ENCODE peak calls at places on chromosomes 11 and 22, in seven cellular contexts. F is IMR-90, M is H9, K is mesenchymal stem cell, I is mesendoderm, W is trophoblast cell, H is H1. R is an unnamed sample.

GRCh38 chr22:47449508-47450270 is 687.2 kb downstream of the TBC1D22A start:
- DNase-seq in W (no peak), K (no peak), H (no peak), I (no peak), M (no peak), F (no peak), R (no peak)

GRCh38 chr11:125293596-125293995 is 129.0 kb downstream of the PKNOX2 start:
- DNase-seq in I (no peak), W (no peak), K (no peak), F (no peak), H (no peak), M (no peak), R (no peak)

GRCh38 chr11:45073575-45074225 is 72.7 kb upstream of the PRDM11 start:
- DNase-seq in H (no peak), W (no peak), K (no peak), F (no peak), M (no peak), I (no peak), R (no peak)

GRCh38 chr11:47417712-47418111 is 8.5 kb downstream of the PSMC3 start:
- DNase-seq in W (no peak), H (no peak), K (no peak), F (no peak), I (no peak), M (no peak), R (no peak)

GRCh38 chr11:44877908-44878459 is 72.7 kb downstream of the TP53I11 start:
- DNase-seq in I (peak; percentile 61), F (no peak), H (no peak), M (no peak), K (peak; percentile 29), W (no peak), R (peak; percentile 73)

GRCh38 chr22:21579474-21579851 is 11.9 kb downstream of the UBE2L3 start:
- DNase-seq in K (no peak), I (no peak), H (no peak), M (no peak), F (no peak), W (no peak), R (no peak)

GRCh38 chr11:104005234-104005855 is 31.1 kb upstream of the DDI1 start:
- DNase-seq in F (peak; percentile 72), W (no peak), K (peak; percentile 50), I (no peak), H (no peak), M (no peak), R (no peak)

GRCh38 chr11:125287467-125288232 is 123.1 kb downstream of the PKNOX2 start:
- DNase-seq in M (no peak), W (no peak), F (peak; percentile 28), I (no peak), K (peak; percentile 29), H (no peak), R (no peak)

GRCh38 chr11:109939176-109939810 is 153.9 kb upstream of the ZC3H12C start:
- DNase-seq in H (no peak), W (peak; percentile 50), F (peak; percentile 84), M (no peak), K (peak; percentile 86), I (peak; percentile 85), R (peak; percentile 40)

GRCh38 chr11:4606231-4607015 is 1.6 kb downstream of the TRIM68 start:
- DNase-seq in I (no peak), W (no peak), M (no peak), F (peak; percentile 8), H (no peak), K (peak; percentile 1), R (no peak)

GRCh38 chr11:110085255-110085838 is 7.8 kb upstream of the ZC3H12C start:
- DNase-seq in I (no peak), K (peak; percentile 39), H (no peak), F (peak; percentile 66), W (no peak), M (no peak), R (no peak)

GRCh38 chr11:133844217-133844616 is 1.1 kb downstream of the SPATA19 start:
- DNase-seq in F (no peak), K (no peak), H (no peak), M (no peak), I (no peak), W (no peak), R (no peak)

GRCh38 chr11:133842053-133842452 is 3.3 kb downstream of the SPATA19 start:
- DNase-seq in M (no peak), I (peak; percentile 63), H (no peak), W (no peak), F (no peak), K (no peak), R (no peak)

GRCh38 chr11:133845413-133845812 is at the start of gene SPATA19:
- DNase-seq in M (no peak), H (no peak), K (no peak), W (no peak), F (no peak), I (no peak), R (no peak)

GRCh38 chr11:133842730-133843129 is 2.6 kb downstream of the SPATA19 start:
- DNase-seq in H (no peak), K (no peak), I (no peak), M (no peak), F (no peak), W (no peak), R (no peak)

DNA sequence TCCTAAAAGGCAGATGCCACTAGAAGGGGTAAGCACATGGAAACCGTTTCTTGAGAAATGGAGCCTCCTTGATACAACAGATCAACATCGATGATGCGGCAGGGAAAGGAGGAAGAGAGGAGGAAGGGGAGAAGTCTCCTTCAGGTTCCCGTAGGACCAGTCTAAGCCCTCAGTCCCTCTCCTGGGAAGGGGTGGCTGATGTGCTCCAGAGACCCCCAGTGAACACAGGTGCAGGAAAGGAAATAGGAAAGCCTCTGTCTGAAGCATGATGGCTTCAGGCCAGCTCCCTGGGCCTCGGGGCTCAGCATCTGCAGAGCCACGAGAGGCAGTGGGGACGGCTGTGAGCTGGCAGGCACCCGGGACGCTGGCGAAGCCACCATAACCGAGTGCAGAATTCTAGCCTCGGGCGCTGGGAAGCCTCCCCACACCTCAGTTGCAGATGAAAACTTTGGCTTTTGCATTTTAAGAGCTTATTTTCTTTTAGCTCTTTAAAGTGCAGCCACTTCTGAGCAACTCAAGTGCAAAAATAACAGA is 1.8 kb downstream of the SPATA19 start:
- DNase-seq in W (no peak), H (no peak), K (no peak), I (no peak), M (no peak), F (no peak), R (no peak)
- H4K8ac ChIP-seq in W (no peak overlapping the region), H (no peak overlapping the region), K (no peak overlapping the region), I (no peak overlapping the region), M (no peak overlapping the region), F (no peak overlapping the region), R (no peak overlapping the region)

GRCh38 chr11:85167471-85167870 is 459.7 kb downstream of the DLG2 start:
- DNase-seq in W (no peak), H (no peak), M (no peak), I (no peak), F (no peak), K (no peak), R (no peak)
- H4K8ac ChIP-seq in W (no peak overlapping the region), H (no peak overlapping the region), M (no peak overlapping the region), I (no peak overlapping the region), F (no peak overlapping the region), K (no peak overlapping the region), R (no peak overlapping the region)

DNA sequence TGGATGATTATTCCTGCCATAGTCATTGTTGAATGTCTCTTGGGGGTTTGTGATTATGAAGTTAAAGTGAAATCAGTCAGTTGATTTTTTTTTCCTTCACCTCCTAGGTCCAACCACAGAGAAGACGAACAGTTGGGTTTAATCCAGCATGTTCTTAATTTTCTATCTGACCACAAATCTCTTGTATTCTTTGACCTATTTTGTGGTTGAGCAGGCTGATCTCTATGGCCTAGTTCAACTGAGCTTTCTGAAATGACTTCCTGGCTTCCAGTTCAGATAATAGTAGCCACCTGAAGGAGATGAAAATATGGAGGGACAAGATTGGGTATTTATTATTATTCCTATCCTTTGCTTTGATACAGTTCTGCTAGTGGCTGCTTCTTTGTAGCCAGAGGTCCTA is 5.2 kb upstream of the OR56A5 start:
- DNase-seq in I (no peak), H (no peak), F (no peak), K (no peak), M (no peak), W (no peak), R (no peak)
- H4K8ac ChIP-seq in I (no peak overlapping the region), H (no peak overlapping the region), F (no peak overlapping the region), K (no peak overlapping the region), M (no peak overlapping the region), W (no peak overlapping the region), R (no peak overlapping the region)

GRCh38 chr11:116175707-116176106 is 597.1 kb downstream of the BUD13 start:
- DNase-seq in H (no peak), M (no peak), F (no peak), W (no peak), I (no peak), K (no peak), R (no peak)

GRCh38 chr11:116177521-116178220 is 595.1 kb downstream of the BUD13 start:
- DNase-seq in F (no peak), W (no peak), K (no peak), H (peak; percentile 43), I (no peak), M (no peak), R (no peak)

GRCh38 chr11:116173946-116174911 is 598.6 kb downstream of the BUD13 start:
- DNase-seq in F (no peak), M (peak; percentile 43), I (peak; percentile 66), K (no peak), W (no peak), H (peak; percentile 57), R (no peak)

GRCh38 chr11:116179346-116179850 is 593.4 kb downstream of the BUD13 start:
- DNase-seq in H (peak; percentile 33), F (no peak), M (no peak), K (no peak), I (no peak), W (no peak), R (no peak)

DNA sequence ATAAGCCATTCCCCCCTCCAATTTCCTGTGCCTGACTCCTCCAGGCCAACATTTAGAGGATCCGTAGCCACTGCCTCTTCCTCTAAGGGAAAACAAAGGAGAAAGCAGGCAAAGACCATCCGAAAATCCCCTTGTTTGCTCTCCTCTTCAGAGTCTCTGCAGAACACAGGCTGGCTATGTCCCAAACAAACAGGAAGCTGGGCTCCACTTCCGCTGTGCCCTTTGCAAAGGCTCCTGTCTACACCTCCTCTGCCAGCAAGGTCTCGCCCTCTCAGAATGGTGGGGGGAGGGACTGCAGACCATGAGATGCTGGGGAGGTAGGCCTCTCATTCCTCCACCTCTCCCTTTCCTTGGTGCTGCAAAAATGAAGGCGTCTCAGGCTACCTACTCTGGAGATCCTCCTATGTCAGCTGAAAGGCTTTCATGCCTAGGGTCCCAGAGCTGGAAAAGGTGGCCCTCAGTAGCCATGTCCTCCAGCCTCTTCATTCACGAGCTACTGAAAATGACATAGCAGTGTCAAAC is 596.2 kb downstream of the BUD13 start:
- DNase-seq in M (no peak), I (no peak), H (peak; percentile 42), W (no peak), K (no peak), F (no peak), R (no peak)
- H4K8ac ChIP-seq in M (no peak overlapping the region), I (no peak overlapping the region), H (no peak overlapping the region), W (no peak overlapping the region), K (no peak overlapping the region), F (no peak overlapping the region), R (peak overlapping the region; percentile 45)